ENCODE peak calls at places on chromosomes 3 and 15, in four cellular contexts. Q is HCT116, S is K562, Z is HepG2. L is an unnamed sample.

GRCh38 chr3:184015381-184016019 is 2.2 kb downstream of the ABCC5 start:
- DNase-seq in Q (no peak), Z (no peak), S (no peak), L (no peak)

GRCh38 chr3:187919018-187919417 is 173.8 kb upstream of the BCL6 start:
- DNase-seq in Z (no peak), Q (no peak), S (no peak), L (no peak)

GRCh38 chr3:36597422-36597821 is 166.9 kb downstream of the DCLK3 start:
- DNase-seq in S (no peak), Z (no peak), Q (no peak), L (no peak)

GRCh38 chr15:40234783-40235182 is 4.1 kb upstream of the PAK6 start:
- DNase-seq in Q (no peak), Z (no peak), S (no peak), L (no peak)

GRCh38 chr15:26891448-26891881 is 24.6 kb downstream of the GABRA5 start:
- DNase-seq in Z (peak), S (peak), Q (no peak), L (peak)

GRCh38 chr3:15319575-15319974 is 12.8 kb downstream of the SH3BP5 start:
- DNase-seq in Z (no peak), Q (no peak), S (no peak), L (no peak)

GRCh38 chr3:30578986-30579579 is 27.3 kb upstream of the TGFBR2 start:
- DNase-seq in Z (no peak), Q (no peak), S (no peak), L (no peak)

GRCh38 chr3:132615911-132616310 is 18.8 kb downstream of the ACKR4 start:
- DNase-seq in S (no peak), Z (no peak), Q (no peak), L (no peak)

GRCh38 chr15:53918180-53919079 is 59.8 kb upstream of the UNC13C start:
- DNase-seq in Q (no peak), Z (peak), S (no peak), L (no peak)

GRCh38 chr15:69126054-69126469 is 34.4 kb upstream of the GLCE start:
- DNase-seq in Z (peak), Q (no peak), S (no peak), L (no peak)

GRCh38 chr3:97825101-97825500 is 3.3 kb downstream of the CRYBG3 start:
- DNase-seq in S (no peak), Z (no peak), Q (no peak), L (no peak)

GRCh38 chr15:75904241-75904631 is 558 bp downstream of the FBXO22 start:
- DNase-seq in Q (no peak), S (no peak), Z (peak), L (no peak)

GRCh38 chr3:51538115-51538458 is 432 bp upstream of the RAD54L2 start:
- DNase-seq in S (no peak), Z (no peak), Q (no peak), L (no peak)

GRCh38 chr3:52291508-52292181 is 4.0 kb downstream of the GLYCTK start:
- DNase-seq in S (no peak), Q (no peak), Z (no peak), L (no peak)

GRCh38 chr15:55856506-55856905 is 113.6 kb upstream of the PRTG start:
- DNase-seq in S (no peak), Z (no peak), Q (no peak), L (no peak)

GRCh38 chr15:48966595-48967301 is 3.0 kb upstream of the SHC4 start:
- DNase-seq in Z (no peak), Q (no peak), S (no peak), L (no peak)

GRCh38 chr3:10352146-10352911 is 31.4 kb upstream of the SEC13 start:
- DNase-seq in Z (no peak), Q (no peak), S (no peak), L (no peak)

GRCh38 chr3:2094941-2095340 is 3.7 kb upstream of the CNTN4 start:
- DNase-seq in Q (no peak), Z (no peak), S (no peak), L (no peak)

GRCh38 chr3:67649681-67650080 is 4.7 kb downstream of the SUCLG2 start:
- DNase-seq in Z (no peak), S (no peak), Q (no peak), L (no peak)

GRCh38 chr3:13768453-13768852 is 111.4 kb downstream of the WNT7A start:
- DNase-seq in Z (no peak), Q (no peak), S (no peak), L (no peak)

GRCh38 chr3:13769422-13769821 is 110.4 kb downstream of the WNT7A start:
- DNase-seq in Q (no peak), S (no peak), Z (no peak), L (no peak)

GRCh38 chr3:13772321-13772745 is 107.5 kb downstream of the WNT7A start:
- DNase-seq in Z (no peak), Q (no peak), S (no peak), L (no peak)

GRCh38 chr3:13771496-13771895 is 108.4 kb downstream of the WNT7A start:
- DNase-seq in Z (no peak), Q (no peak), S (no peak), L (no peak)

DNA sequence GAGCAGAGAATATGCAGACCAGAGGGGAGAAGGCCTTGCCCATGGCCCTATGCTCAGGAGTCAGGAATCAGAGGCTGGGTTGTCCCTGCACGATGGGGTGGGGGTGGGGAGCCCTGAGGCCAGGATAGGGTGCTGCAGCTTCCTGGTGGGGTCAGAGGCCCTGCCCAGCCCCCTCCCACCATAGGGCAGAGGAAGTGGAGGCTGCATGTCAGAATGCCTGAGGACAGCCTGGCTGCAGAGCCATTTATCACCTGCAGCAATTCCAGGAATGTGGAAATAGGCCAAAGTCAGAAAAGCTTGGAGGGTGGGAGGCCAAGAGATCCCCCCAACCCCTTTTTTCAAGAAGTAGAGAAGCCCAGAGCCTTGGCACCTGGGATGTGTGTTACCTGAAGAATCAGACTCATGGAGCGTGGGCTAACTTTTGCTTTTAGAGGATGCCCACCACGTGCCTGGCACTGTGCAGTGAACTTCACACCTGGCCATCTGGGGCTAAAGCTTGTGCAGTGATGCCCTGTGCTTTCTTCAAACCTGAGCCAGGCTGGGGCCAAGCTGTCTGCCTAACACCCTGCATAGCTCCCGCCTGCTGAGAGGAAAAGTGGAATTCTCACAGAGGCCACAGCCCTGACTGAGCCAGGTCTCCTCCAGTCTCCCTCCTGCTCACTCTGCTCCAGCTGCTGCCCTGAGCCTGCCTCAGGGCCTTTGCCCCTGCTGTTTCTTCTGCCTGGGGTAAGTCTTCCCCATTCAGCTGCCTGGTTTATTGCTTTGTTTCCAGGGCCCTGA is 109.3 kb downstream of the WNT7A start:
- DNase-seq in Q (no peak), Z (no peak), S (no peak), L (no peak)
- TF ChIP-seq TCF7L2 in Q (no peak), Z (no peak), S (no peak), L (no peak)

GRCh38 chr3:74651239-74651638 is 36.8 kb upstream of the CNTN3 start:
- DNase-seq in S (no peak), Z (no peak), Q (no peak), L (no peak)
- TF ChIP-seq REST in S (no peak), Z (no peak), Q (no peak), L (no peak)

DNA sequence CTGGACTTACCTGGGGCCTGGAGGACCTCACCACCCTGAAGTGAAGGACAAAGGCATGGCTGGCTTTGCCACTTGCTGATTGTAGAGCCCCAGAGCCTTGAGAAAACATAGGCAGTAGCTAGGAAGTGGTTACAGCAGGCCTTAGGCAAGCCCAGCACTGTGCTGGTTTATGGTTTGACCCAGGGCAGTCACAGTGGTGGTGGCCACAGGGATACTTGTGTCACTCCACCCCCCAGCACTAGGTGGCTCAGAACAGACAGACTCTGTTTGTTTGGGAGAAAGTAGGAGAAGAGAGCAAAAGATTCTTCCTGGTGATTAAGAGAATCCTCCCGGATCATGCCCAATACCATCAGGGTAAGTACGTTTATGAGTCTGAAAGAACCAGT is 13.2 kb upstream of the COL8A1 start:
- DNase-seq in Q (no peak), Z (no peak), S (no peak), L (no peak)
- TF ChIP-seq CTCF in Q (no peak), Z (no peak), S (no peak), L (no peak)

DNA sequence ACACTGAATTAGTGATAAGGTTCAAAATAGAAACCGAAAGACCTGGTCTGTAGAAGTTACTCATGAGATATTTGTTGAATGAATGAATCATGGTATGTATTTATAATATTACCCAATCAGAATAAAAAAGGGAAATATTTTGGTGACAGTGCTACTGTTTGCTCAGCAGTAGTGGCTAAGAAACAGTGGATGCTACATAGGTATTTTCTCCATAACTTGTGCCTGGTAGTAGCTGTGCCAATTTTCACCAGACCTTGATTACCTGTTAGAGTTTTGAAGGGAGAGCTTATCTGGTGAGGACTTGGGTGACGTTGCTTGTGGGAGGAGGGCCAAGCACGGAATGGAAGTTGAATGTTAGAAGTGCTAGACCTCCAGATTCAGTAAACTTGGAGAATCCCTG is 14.3 kb downstream of the LIMD1 start:
- DNase-seq in Z (no peak), S (no peak), Q (no peak), L (no peak)
- TF ChIP-seq TCF7L2 in Z (no peak), S (no peak), Q (no peak), L (no peak)

DNA sequence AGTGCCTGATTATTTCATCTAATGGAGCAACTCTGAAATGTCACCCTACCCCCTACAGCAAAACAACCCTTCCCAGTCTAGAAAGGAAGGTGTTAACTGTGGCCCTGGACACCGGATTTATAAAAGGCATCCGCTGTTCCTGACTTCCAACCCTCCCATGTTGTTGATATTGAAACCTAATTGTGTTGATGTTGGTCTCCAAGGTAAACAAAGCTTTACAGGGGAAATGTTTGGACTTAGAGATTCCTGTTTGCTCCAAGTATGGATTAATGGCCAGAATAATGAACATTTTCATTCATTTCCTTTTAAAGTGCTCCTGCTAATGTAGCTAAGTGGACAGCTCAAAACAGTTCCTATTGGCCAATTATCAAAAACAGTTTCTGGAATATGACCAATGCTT is 19.4 kb upstream of the LMCD1 start:
- DNase-seq in Z (no peak), S (no peak), Q (no peak), L (no peak)
- TF ChIP-seq REST in Z (no peak), S (no peak), Q (no peak), L (no peak)

GRCh38 chr3:126658584-126658983 is 3.7 kb upstream of the TXNRD3 start:
- DNase-seq in S (no peak), Q (no peak), Z (no peak), L (no peak)

GRCh38 chr3:126661532-126661931 is 6.6 kb upstream of the TXNRD3 start:
- DNase-seq in Q (no peak), S (no peak), Z (no peak), L (no peak)

GRCh38 chr3:126657901-126658300 is 3.0 kb upstream of the TXNRD3 start:
- DNase-seq in Q (no peak), Z (no peak), S (no peak), L (no peak)

GRCh38 chr3:126661965-126662364 is 7.0 kb upstream of the TXNRD3 start:
- DNase-seq in S (no peak), Q (no peak), Z (no peak), L (no peak)

DNA sequence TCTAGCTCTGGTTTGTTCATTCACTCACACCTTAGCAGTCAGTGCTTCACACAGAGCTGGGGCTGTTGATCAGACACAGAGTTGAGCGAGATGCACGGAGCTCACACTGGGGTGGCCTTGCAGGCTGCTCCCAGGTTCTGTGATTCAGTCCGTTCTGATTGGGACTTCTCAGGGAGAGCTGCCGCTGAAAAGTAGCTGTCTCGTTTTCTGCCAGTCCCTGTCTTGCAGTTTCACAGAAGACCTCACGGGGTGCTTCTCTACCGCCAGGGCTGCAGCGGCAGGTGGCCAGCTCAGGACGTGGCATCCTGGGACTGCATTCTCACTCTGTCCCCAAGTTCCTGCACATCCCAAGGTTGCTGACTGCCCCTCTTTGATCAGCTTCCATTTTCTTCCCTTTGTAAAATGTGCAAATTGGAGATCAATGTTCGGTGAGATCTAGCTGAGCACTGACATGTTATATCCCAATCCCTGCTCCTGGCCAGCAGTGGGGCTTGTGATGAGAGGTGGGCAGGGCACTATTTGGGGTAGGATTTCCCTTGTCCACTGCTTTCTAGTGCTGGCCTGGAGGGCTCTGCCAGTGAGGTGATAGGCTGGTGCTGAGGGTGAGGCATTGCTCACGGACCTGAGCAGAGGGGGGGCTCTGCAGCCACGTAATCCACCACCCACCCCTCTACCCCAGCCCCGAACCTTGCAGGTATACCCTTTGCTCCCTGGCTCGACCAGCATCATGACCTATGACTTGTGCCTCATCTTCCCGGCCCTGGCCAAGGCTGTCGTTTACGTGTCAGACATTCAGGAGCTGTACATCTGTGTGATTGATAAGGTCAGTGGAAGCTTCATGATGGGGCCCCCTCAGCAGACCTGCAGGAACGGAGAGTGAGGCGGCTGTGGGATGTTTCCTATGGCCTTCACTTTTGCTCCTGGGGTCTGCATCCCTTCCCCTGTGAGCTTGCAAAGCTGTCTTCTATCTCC is 5.3 kb upstream of the TXNRD3 start:
- DNase-seq in Q (no peak), Z (peak), S (no peak), L (no peak)
- TF ChIP-seq CTCF in Q (peak), Z (peak), S (peak), L (peak)

GRCh38 chr3:196741401-196741761 is 1.7 kb downstream of the PAK2 start:
- DNase-seq in S (no peak), Q (no peak), Z (no peak), L (no peak)

GRCh38 chr3:196737655-196738054 is 2.0 kb upstream of the PAK2 start:
- DNase-seq in S (no peak), Q (no peak), Z (peak), L (no peak)

GRCh38 chr3:196739671-196740475 is at the start of gene PAK2:
- DNase-seq in S (peak), Z (peak), Q (peak), L (peak)

GRCh38 chr3:196736670-196737374 is 2.8 kb upstream of the PAK2 start:
- DNase-seq in Z (peak), Q (no peak), S (no peak), L (no peak)

GRCh38 chr3:196740476-196741400 is 1.1 kb downstream of the PAK2 start:
- DNase-seq in Z (peak), Q (no peak), S (no peak), L (peak)
- TF ChIP-seq TCF7L2 in Z (no peak), Q (no peak), S (no peak), L (no peak)

GRCh38 chr3:166526878-166527277 is 689.7 kb upstream of the BCHE start:
- DNase-seq in Q (no peak), Z (no peak), S (no peak), L (no peak)
- TF ChIP-seq REST in Q (no peak), Z (no peak), S (no peak), L (no peak)

GRCh38 chr3:125032100-125032643 is 23.6 kb downstream of the HEG1 start:
- DNase-seq in Q (no peak), S (no peak), Z (peak), L (no peak)
- TF ChIP-seq CTCF in Q (no peak), S (no peak), Z (no peak), L (no peak)

L was measured in Panc1.